ENCODE peak calls at places on chromosomes 2 and 18, in seven cellular contexts. P is GM12891; O is EH; X is stimulated activated CD8-positive, alpha-beta memory T cell treated with anti-CD3 and anti-CD28 coated beads, Interleukin-4, amount 100 ng/mL, for 4 hours; I is body of pancreas; T is activated T-helper 1 cell treated with anti-CD3 and anti-CD28 coated beads, Interleukin-12 subunit alpha, Interleukin-12 subunit beta, Interleukin-2, Interleukin-4 antibody, amounts not matched to agents 30 ng/mL and 10 ng/mL and 1 ng/mL, durations not matched to agents 14 hours and 24 hours and 36 hours; Q is AG04449. B is an unnamed sample.

GRCh38 chr2:102891261-102891660 is 129.4 kb downstream of the TMEM182 start:
- DNase-seq in P (no peak), O (no peak), X (no peak), I (no peak), T (no peak), Q (no peak), B (no peak)

GRCh38 chr2:205527801-205528200 is 154.5 kb upstream of the NRP2 start:
- DNase-seq in P (no peak), O (peak; percentile 36), X (no peak), I (no peak), T (no peak), Q (no peak), B (no peak)

GRCh38 chr2:168212866-168213265 is 34.5 kb downstream of the STK39 start:
- DNase-seq in P (no peak), O (peak; percentile 53), X (no peak), I (no peak), T (no peak), Q (no peak), B (no peak)

GRCh38 chr2:228602277-228602676 is 420.8 kb upstream of the SPHKAP start:
- DNase-seq in P (no peak), O (peak; percentile 86), X (no peak), I (no peak), T (no peak), Q (no peak), B (no peak)

GRCh38 chr2:193527146-193527545 is 1332.4 kb upstream of the TMEFF2 start:
- DNase-seq in P (no peak), O (no peak), X (no peak), I (no peak), T (no peak), Q (no peak), B (no peak)

GRCh38 chr2:68031546-68032160 is 31.2 kb downstream of the C1D start:
- DNase-seq in P (no peak), O (peak; percentile 77), X (no peak), I (no peak), T (no peak), Q (no peak), B (peak; percentile 1)

GRCh38 chr2:8154936-8155335 is 526.9 kb upstream of the ID2 start:
- DNase-seq in P (no peak), O (peak; percentile 60), X (no peak), I (no peak), T (no peak), Q (no peak), B (no peak)

GRCh38 chr18:51724790-51725721 is 527.6 kb upstream of the MEX3C start:
- DNase-seq in P (no peak), O (no peak), X (no peak), I (no peak), T (no peak), Q (no peak), B (no peak)

GRCh38 chr2:45278345-45279078 is 269.3 kb upstream of the SIX2 start:
- DNase-seq in P (no peak), O (no peak), X (no peak), I (no peak), T (no peak), Q (no peak), B (no peak)

B was measured in amniotic stem cell.